ENCODE peak calls at places on chromosomes 13 and 19, in six cellular contexts. Z is tibial nerve, M is right lobe of liver, X is iPS DF 6.9, R is GM23338, S is GM23248. E is an unnamed sample.

GRCh38 chr13:112465251-112466131 is 89.3 kb downstream of the SPACA7 start:
- DNase-seq in Z (no peak), M (peak; percentile 27), S (no peak), R (peak; percentile 33), X (no peak), E (no peak)

GRCh38 chr13:102567857-102568256 is 28.9 kb upstream of the TPP2 start:
- DNase-seq in S (no peak), Z (no peak), R (peak; percentile 21), X (no peak), M (no peak), E (no peak)

GRCh38 chr19:6639439-6639838 is 30.5 kb downstream of the TNFSF14 start:
- DNase-seq in R (no peak), M (no peak), Z (no peak), X (no peak), S (peak; percentile 50), E (no peak)

GRCh38 chr19:18205180-18205915 is 1.5 kb upstream of the RAB3A start:
- DNase-seq in S (peak; percentile 92), R (peak; percentile 71), X (no peak), M (peak; percentile 78), Z (peak; percentile 82), E (peak; percentile 58)

GRCh38 chr19:45173816-45174215 is 4.2 kb downstream of the TRAPPC6A start:
- DNase-seq in X (no peak), M (no peak), Z (no peak), S (peak; percentile 57), R (no peak), E (no peak)

GRCh38 chr19:40378509-40378908 is 11.5 kb downstream of the HIPK4 start:
- DNase-seq in R (no peak), Z (no peak), S (no peak), M (no peak), X (no peak), E (no peak)

GRCh38 chr19:56707821-56708220 is 36.3 kb upstream of the ZNF835 start:
- DNase-seq in S (no peak), M (no peak), Z (no peak), R (no peak), X (no peak), E (no peak)

GRCh38 chr13:29925457-29925856 is 75.0 kb upstream of the UBL3 start:
- DNase-seq in R (no peak), X (no peak), S (peak; percentile 94), M (peak; percentile 76), Z (peak; percentile 87), E (peak; percentile 69)

GRCh38 chr19:42285546-42285945 is 16.4 kb upstream of the PRR19 start:
- DNase-seq in M (peak; percentile 51), X (no peak), S (no peak), Z (no peak), R (no peak), E (peak; percentile 46)

GRCh38 chr19:16445238-16446107 is 26.3 kb downstream of the EPS15L1 start:
- DNase-seq in M (no peak), S (peak; percentile 49), X (no peak), R (no peak), Z (no peak), E (no peak)

GRCh38 chr13:26946675-26947342 is 186.2 kb upstream of the GPR12 start:
- DNase-seq in X (peak; percentile 25), R (peak; percentile 74), Z (no peak), S (peak; percentile 70), M (no peak), E (no peak)

GRCh38 chr13:23655321-23655720 is 85.1 kb downstream of the TNFRSF19 start:
- DNase-seq in M (no peak), Z (no peak), X (no peak), R (no peak), S (no peak), E (no peak)

GRCh38 chr19:10230155-10230903 is 802 bp downstream of the S1PR2 start:
- DNase-seq in Z (peak; percentile 41), R (peak; percentile 87), S (peak; percentile 68), X (no peak), M (peak; percentile 66), E (peak; percentile 30)

GRCh38 chr19:39317476-39317875 is 3.2 kb downstream of the LRFN1 start:
- DNase-seq in R (no peak), X (no peak), Z (no peak), M (no peak), S (no peak), E (no peak)

GRCh38 chr13:45773236-45773635 is 71.1 kb downstream of the CBY2 start:
- DNase-seq in S (peak; percentile 17), Z (no peak), M (no peak), R (no peak), X (no peak), E (no peak)

GRCh38 chr13:23794267-23795161 is 94.7 kb downstream of the MIPEP start:
- DNase-seq in M (no peak), R (no peak), S (peak; percentile 71), Z (no peak), X (no peak), E (no peak)

GRCh38 chr19:45883586-45883880 is 2.4 kb downstream of the IRF2BP1 start:
- DNase-seq in S (no peak), M (no peak), R (no peak), Z (no peak), X (no peak), E (no peak)

GRCh38 chr19:14114854-14115253 is 2.7 kb downstream of the PRKACA start:
- DNase-seq in S (peak; percentile 56), R (peak; percentile 77), X (no peak), M (peak; percentile 79), Z (no peak), E (peak; percentile 61)

GRCh38 chr13:111228262-111229144 is 91.9 kb upstream of the TEX29 start:
- DNase-seq in M (no peak), Z (no peak), R (no peak), X (no peak), S (no peak), E (no peak)

GRCh38 chr19:52662631-52663030 is 24.5 kb upstream of the ZNF83 start:
- DNase-seq in Z (no peak), X (no peak), S (no peak), M (no peak), R (no peak), E (no peak)

DNA sequence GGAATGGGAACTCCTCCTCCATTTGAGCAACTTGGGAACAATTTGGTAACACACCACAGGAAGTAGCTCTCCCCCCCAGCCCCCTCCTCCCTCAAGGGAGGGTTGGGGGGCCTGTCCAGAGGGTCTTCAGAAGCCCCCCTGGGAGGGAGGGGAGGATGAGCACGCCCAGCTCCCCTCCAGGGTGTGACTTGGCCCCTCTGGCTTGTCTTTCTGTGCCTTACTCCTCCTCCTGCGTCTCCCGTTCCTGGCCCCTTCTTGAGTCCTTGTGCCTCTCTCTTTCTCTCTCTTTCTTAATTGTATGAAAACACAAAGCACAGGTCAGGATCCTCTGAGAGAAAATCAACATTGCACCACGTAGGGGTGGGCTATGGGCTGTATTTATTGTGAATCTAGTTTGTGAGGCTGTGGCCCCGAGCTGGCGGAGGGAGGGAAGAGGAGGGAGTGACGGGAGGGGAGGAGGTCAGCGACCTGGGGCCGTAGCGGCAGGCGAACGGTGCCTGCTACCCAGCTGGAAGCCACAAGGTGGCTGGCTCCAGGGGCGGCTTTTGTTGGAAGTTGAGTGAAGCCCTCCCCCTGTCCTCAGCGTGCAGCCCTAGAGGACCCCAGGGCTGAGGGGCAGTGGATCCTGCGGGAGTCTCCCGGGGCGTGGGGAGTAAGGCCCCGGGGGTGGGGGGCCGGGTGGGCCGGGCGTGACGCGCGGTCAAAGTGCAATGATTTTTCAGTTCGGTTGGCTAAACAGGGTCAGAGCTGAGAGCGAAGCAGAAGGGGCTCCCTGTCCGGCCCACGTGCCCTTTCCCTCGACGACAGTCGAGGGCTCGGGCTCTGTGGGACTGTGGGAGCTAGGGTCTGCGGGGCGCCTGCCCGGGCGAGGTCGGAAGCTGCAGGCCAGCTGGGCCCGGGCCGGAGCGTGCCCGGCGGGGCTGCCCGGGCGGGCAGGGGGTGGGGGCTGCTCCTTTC is 6.4 kb downstream of the LYL1 start:
- DNase-seq in X (no peak), Z (no peak), R (peak; percentile 90), M (peak; percentile 74), S (no peak), E (peak; percentile 68)
- H3K4me1 ChIP-seq in X (peaks cover 5% of the 10 kb centered on the region), Z (peaks cover 72% of the 10 kb centered on the region), R (peaks cover 42% of the 10 kb centered on the region), M (peaks cover 25% of the 10 kb centered on the region), S (peaks cover 20% of the 10 kb centered on the region), E (peaks cover 38% of the 10 kb centered on the region)

GRCh38 chr13:19766637-19767036 is 16.1 kb downstream of the PSPC1 start:
- DNase-seq in R (peak; percentile 39), X (no peak), S (no peak), Z (no peak), M (no peak), E (no peak)

GRCh38 chr13:19764237-19764636 is 18.5 kb downstream of the PSPC1 start:
- DNase-seq in R (no peak), X (no peak), S (no peak), Z (no peak), M (no peak), E (no peak)

GRCh38 chr13:19767966-19768365 is 14.8 kb downstream of the PSPC1 start:
- DNase-seq in Z (no peak), X (no peak), S (no peak), R (no peak), M (no peak), E (no peak)

GRCh38 chr13:19759669-19760068 is 23.1 kb downstream of the PSPC1 start:
- DNase-seq in Z (no peak), S (peak; percentile 21), M (no peak), R (no peak), X (no peak), E (no peak)

DNA sequence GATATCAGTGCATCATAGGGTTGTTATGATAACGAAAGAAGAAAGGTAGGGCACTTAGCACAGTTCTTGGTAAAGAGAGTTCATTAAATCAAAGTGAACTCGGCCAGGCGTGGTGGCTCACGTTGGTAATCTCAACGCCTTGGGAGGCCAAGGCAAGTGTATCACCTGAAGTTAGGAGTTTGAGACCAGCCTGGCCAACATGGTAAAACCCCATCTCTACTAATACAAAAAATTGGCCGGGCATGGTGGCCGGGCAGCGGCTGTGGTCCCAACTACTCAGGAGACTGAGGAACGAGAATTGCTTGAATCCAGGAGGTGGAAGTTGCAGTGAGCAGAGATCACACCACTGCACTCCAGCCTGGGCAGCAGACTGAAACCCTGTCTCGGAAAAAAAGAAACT is 19.1 kb downstream of the PSPC1 start:
- DNase-seq in Z (no peak), R (no peak), S (no peak), X (no peak), M (no peak), E (no peak)
- H3K4me1 ChIP-seq in Z (no peaks in the 10 kb centered on the region), R (no peaks in the 10 kb centered on the region), S (peaks cover 5% of the 10 kb centered on the region), X (no peaks in the 10 kb centered on the region), M (peaks cover 8% of the 10 kb centered on the region), E (no peaks in the 10 kb centered on the region)

GRCh38 chr13:114067381-114067885 is 65.0 kb downstream of the RASA3 start:
- DNase-seq in S (peak; percentile 85), M (peak; percentile 48), R (no peak), X (no peak), Z (no peak), E (no peak)
- H3K4me1 ChIP-seq in S (peaks cover 61% of the 10 kb centered on the region), M (peaks cover 8% of the 10 kb centered on the region), R (peaks cover 9% of the 10 kb centered on the region), X (peaks cover 8% of the 10 kb centered on the region), Z (peaks cover 68% of the 10 kb centered on the region), E (peaks cover 26% of the 10 kb centered on the region)

DNA sequence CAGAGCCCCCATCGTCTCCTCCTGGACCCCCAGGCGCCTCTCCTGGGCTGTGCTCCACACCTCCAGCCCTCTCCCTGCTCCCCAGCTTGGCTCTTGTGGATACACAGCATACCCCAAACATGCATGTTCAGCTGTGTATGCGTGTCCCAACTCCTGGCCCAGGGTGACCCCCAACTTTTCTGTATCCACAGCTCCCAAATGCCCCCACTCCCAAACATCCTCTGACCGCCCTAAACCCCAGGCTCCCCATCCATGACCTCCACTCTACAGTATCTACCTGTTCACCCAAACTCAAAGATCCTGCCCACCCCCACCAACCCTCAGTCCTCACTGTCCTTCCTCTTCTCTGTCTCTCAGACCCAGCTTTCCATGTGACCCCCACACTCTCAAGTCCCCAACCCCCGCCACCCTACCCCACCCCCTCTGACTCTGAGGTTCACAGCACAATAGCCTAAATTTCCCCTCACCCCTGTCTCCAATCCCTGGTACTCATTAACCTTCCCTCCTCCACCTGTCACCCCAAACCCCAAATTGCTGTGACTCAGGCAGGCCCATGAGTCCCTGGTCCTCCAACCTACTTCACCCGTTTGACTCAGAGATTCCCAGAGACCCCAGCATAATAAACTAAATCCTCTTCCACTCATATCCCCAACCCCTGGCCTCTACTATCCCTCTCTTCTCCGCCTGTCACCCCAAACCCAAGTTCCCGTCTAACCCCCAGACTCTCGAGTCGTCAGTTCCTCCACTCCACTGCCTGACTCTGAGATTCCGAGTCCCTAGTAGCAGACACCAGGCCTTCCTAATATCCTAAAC is 952 bp downstream of the UBE2M start:
- DNase-seq in X (no peak), R (no peak), S (peak; percentile 30), M (no peak), Z (no peak), E (no peak)
- H3K4me1 ChIP-seq in X (no peaks in the 10 kb centered on the region), R (peaks cover 23% of the 10 kb centered on the region), S (peaks cover 27% of the 10 kb centered on the region), M (peaks cover 39% of the 10 kb centered on the region), Z (peaks cover 55% of the 10 kb centered on the region), E (peaks cover 8% of the 10 kb centered on the region)